ENCODE peak calls at places on chromosomes 4 and X, in six cellular contexts. One of them, this sample, is unnamed.

GRCh38 chrX:69503835-69504625 is at the start of gene NALF2:
- DNase-seq in cardiac muscle cell: peak; percentile 67
- DNase-seq in activated CD4-positive, alpha-beta T cell treated with anti-CD3 and anti-CD28 coated beads, Interleukin-2, amount 50 U/mL, for 4 hours: peak; percentile 8
- DNase-seq in body of pancreas: peak; percentile 62
- DNase-seq in AG09309: no peak
- DNase-seq in NCI-H345: peak; percentile 68
- DNase-seq in this sample: peak; percentile 50

GRCh38 chrX:129597905-129598304 is 56.9 kb downstream of the APLN start:
- DNase-seq in AG09309: no peak
- DNase-seq in body of pancreas: no peak
- DNase-seq in activated CD4-positive, alpha-beta T cell treated with anti-CD3 and anti-CD28 coated beads, Interleukin-2, amount 50 U/mL, for 4 hours: no peak
- DNase-seq in cardiac muscle cell: no peak
- DNase-seq in NCI-H345: no peak
- DNase-seq in this sample: no peak

GRCh38 chrX:148784137-148784536 is 283.7 kb downstream of the AFF2 start:
- DNase-seq in activated CD4-positive, alpha-beta T cell treated with anti-CD3 and anti-CD28 coated beads, Interleukin-2, amount 50 U/mL, for 4 hours: no peak
- DNase-seq in AG09309: no peak
- DNase-seq in body of pancreas: no peak
- DNase-seq in NCI-H345: no peak
- DNase-seq in cardiac muscle cell: no peak
- DNase-seq in this sample: no peak

GRCh38 chr4:15853345-15853744 is 75.2 kb downstream of the CD38 start:
- DNase-seq in body of pancreas: no peak
- DNase-seq in activated CD4-positive, alpha-beta T cell treated with anti-CD3 and anti-CD28 coated beads, Interleukin-2, amount 50 U/mL, for 4 hours: no peak
- DNase-seq in AG09309: no peak
- DNase-seq in cardiac muscle cell: no peak
- DNase-seq in NCI-H345: no peak
- DNase-seq in this sample: no peak

GRCh38 chr4:155305619-155306018 is 71.1 kb downstream of the MAP9 start:
- DNase-seq in cardiac muscle cell: no peak
- DNase-seq in body of pancreas: no peak
- DNase-seq in activated CD4-positive, alpha-beta T cell treated with anti-CD3 and anti-CD28 coated beads, Interleukin-2, amount 50 U/mL, for 4 hours: no peak
- DNase-seq in NCI-H345: no peak
- DNase-seq in AG09309: no peak
- DNase-seq in this sample: no peak

GRCh38 chr4:171639540-171639939 is 173.7 kb upstream of the GALNTL6 start:
- DNase-seq in activated CD4-positive, alpha-beta T cell treated with anti-CD3 and anti-CD28 coated beads, Interleukin-2, amount 50 U/mL, for 4 hours: no peak
- DNase-seq in AG09309: no peak
- DNase-seq in NCI-H345: no peak
- DNase-seq in cardiac muscle cell: no peak
- DNase-seq in body of pancreas: no peak
- DNase-seq in this sample: no peak

GRCh38 chr4:120964596-120964995 is 42.1 kb upstream of the PRDM5 start:
- DNase-seq in cardiac muscle cell: no peak
- DNase-seq in AG09309: no peak
- DNase-seq in activated CD4-positive, alpha-beta T cell treated with anti-CD3 and anti-CD28 coated beads, Interleukin-2, amount 50 U/mL, for 4 hours: no peak
- DNase-seq in NCI-H345: no peak
- DNase-seq in body of pancreas: no peak
- DNase-seq in this sample: no peak

GRCh38 chr4:168273838-168274237 is 44.7 kb downstream of the DDX60 start:
- DNase-seq in cardiac muscle cell: no peak
- DNase-seq in NCI-H345: no peak
- DNase-seq in AG09309: no peak
- DNase-seq in body of pancreas: no peak
- DNase-seq in activated CD4-positive, alpha-beta T cell treated with anti-CD3 and anti-CD28 coated beads, Interleukin-2, amount 50 U/mL, for 4 hours: no peak
- DNase-seq in this sample: no peak

GRCh38 chr4:115274545-115274944 is 161.1 kb upstream of the NDST4 start:
- DNase-seq in activated CD4-positive, alpha-beta T cell treated with anti-CD3 and anti-CD28 coated beads, Interleukin-2, amount 50 U/mL, for 4 hours: no peak
- DNase-seq in body of pancreas: no peak
- DNase-seq in NCI-H345: no peak
- DNase-seq in cardiac muscle cell: no peak
- DNase-seq in AG09309: no peak
- DNase-seq in this sample: peak; percentile 11

GRCh38 chrX:129823115-129823514 is 20.6 kb downstream of the ZDHHC9 start:
- DNase-seq in NCI-H345: peak; percentile 2
- DNase-seq in cardiac muscle cell: peak; percentile 65
- DNase-seq in AG09309: no peak
- DNase-seq in body of pancreas: no peak
- DNase-seq in activated CD4-positive, alpha-beta T cell treated with anti-CD3 and anti-CD28 coated beads, Interleukin-2, amount 50 U/mL, for 4 hours: peak; percentile 44
- DNase-seq in this sample: peak; percentile 2

GRCh38 chr4:26264109-26264508 is 56.7 kb upstream of the RBPJ start:
- DNase-seq in AG09309: no peak
- DNase-seq in body of pancreas: no peak
- DNase-seq in cardiac muscle cell: no peak
- DNase-seq in NCI-H345: no peak
- DNase-seq in activated CD4-positive, alpha-beta T cell treated with anti-CD3 and anti-CD28 coated beads, Interleukin-2, amount 50 U/mL, for 4 hours: no peak
- DNase-seq in this sample: no peak

GRCh38 chrX:46573331-46573895 is at the start of gene CHST7:
- DNase-seq in NCI-H345: peak; percentile 78
- DNase-seq in AG09309: no peak
- DNase-seq in body of pancreas: peak; percentile 31
- DNase-seq in activated CD4-positive, alpha-beta T cell treated with anti-CD3 and anti-CD28 coated beads, Interleukin-2, amount 50 U/mL, for 4 hours: peak; percentile 57
- DNase-seq in cardiac muscle cell: peak; percentile 79
- DNase-seq in this sample: peak; percentile 69

GRCh38 chrX:106752101-106752678 is 25.7 kb downstream of the RNF128 start:
- DNase-seq in body of pancreas: no peak
- DNase-seq in NCI-H345: no peak
- DNase-seq in activated CD4-positive, alpha-beta T cell treated with anti-CD3 and anti-CD28 coated beads, Interleukin-2, amount 50 U/mL, for 4 hours: no peak
- DNase-seq in AG09309: no peak
- DNase-seq in cardiac muscle cell: peak; percentile 10
- DNase-seq in this sample: no peak

GRCh38 chrX:41695464-41695863 is 6.7 kb downstream of the GPR34 start:
- DNase-seq in cardiac muscle cell: no peak
- DNase-seq in AG09309: no peak
- DNase-seq in NCI-H345: no peak
- DNase-seq in body of pancreas: no peak
- DNase-seq in activated CD4-positive, alpha-beta T cell treated with anti-CD3 and anti-CD28 coated beads, Interleukin-2, amount 50 U/mL, for 4 hours: no peak
- DNase-seq in this sample: no peak

GRCh38 chrX:154378059-154378798 is 866 bp upstream of the EMD start:
- DNase-seq in AG09309: no peak
- DNase-seq in cardiac muscle cell: peak; percentile 67
- DNase-seq in NCI-H345: peak; percentile 55
- DNase-seq in body of pancreas: peak; percentile 67
- DNase-seq in activated CD4-positive, alpha-beta T cell treated with anti-CD3 and anti-CD28 coated beads, Interleukin-2, amount 50 U/mL, for 4 hours: no peak
- DNase-seq in this sample: no peak

GRCh38 chr4:58600290-58600689 is 1490.1 kb upstream of the IGFBP7 start:
- DNase-seq in NCI-H345: no peak
- DNase-seq in activated CD4-positive, alpha-beta T cell treated with anti-CD3 and anti-CD28 coated beads, Interleukin-2, amount 50 U/mL, for 4 hours: no peak
- DNase-seq in cardiac muscle cell: no peak
- DNase-seq in body of pancreas: no peak
- DNase-seq in AG09309: no peak
- DNase-seq in this sample: no peak

GRCh38 chr4:14562901-14563300 is 439.4 kb upstream of the CPEB2 start:
- DNase-seq in AG09309: no peak
- DNase-seq in NCI-H345: no peak
- DNase-seq in body of pancreas: no peak
- DNase-seq in cardiac muscle cell: no peak
- DNase-seq in activated CD4-positive, alpha-beta T cell treated with anti-CD3 and anti-CD28 coated beads, Interleukin-2, amount 50 U/mL, for 4 hours: no peak
- DNase-seq in this sample: no peak

GRCh38 chrX:3232262-3232950 is 114.0 kb downstream of the MXRA5 start:
- DNase-seq in AG09309: no peak
- DNase-seq in cardiac muscle cell: peak; percentile 15
- DNase-seq in activated CD4-positive, alpha-beta T cell treated with anti-CD3 and anti-CD28 coated beads, Interleukin-2, amount 50 U/mL, for 4 hours: no peak
- DNase-seq in body of pancreas: no peak
- DNase-seq in NCI-H345: no peak
- DNase-seq in this sample: no peak

GRCh38 chr4:76377922-76378321 is 43.0 kb downstream of the CCDC158 start:
- DNase-seq in activated CD4-positive, alpha-beta T cell treated with anti-CD3 and anti-CD28 coated beads, Interleukin-2, amount 50 U/mL, for 4 hours: peak; percentile 20
- DNase-seq in NCI-H345: peak; percentile 3
- DNase-seq in body of pancreas: peak; percentile 48
- DNase-seq in cardiac muscle cell: peak; percentile 74
- DNase-seq in AG09309: no peak
- DNase-seq in this sample: no peak

GRCh38 chrX:13101439-13102139 is 57.2 kb upstream of the FAM9C start:
- DNase-seq in activated CD4-positive, alpha-beta T cell treated with anti-CD3 and anti-CD28 coated beads, Interleukin-2, amount 50 U/mL, for 4 hours: peak; percentile 52
- DNase-seq in cardiac muscle cell: peak; percentile 84
- DNase-seq in NCI-H345: no peak
- DNase-seq in AG09309: no peak
- DNase-seq in body of pancreas: peak; percentile 64
- DNase-seq in this sample: peak; percentile 18

GRCh38 chr4:128560754-128561495 is 248.6 kb upstream of the JADE1 start:
- DNase-seq in NCI-H345: no peak
- DNase-seq in cardiac muscle cell: no peak
- DNase-seq in body of pancreas: no peak
- DNase-seq in activated CD4-positive, alpha-beta T cell treated with anti-CD3 and anti-CD28 coated beads, Interleukin-2, amount 50 U/mL, for 4 hours: no peak
- DNase-seq in AG09309: no peak
- DNase-seq in this sample: no peak

GRCh38 chr4:137749466-137749865 is 217.2 kb upstream of the PCDH18 start:
- DNase-seq in body of pancreas: no peak
- DNase-seq in NCI-H345: no peak
- DNase-seq in cardiac muscle cell: peak; percentile 69
- DNase-seq in AG09309: no peak
- DNase-seq in activated CD4-positive, alpha-beta T cell treated with anti-CD3 and anti-CD28 coated beads, Interleukin-2, amount 50 U/mL, for 4 hours: no peak
- DNase-seq in this sample: no peak

GRCh38 chr4:55180980-55181379 is 55.6 kb upstream of the KDR start:
- DNase-seq in AG09309: no peak
- DNase-seq in NCI-H345: no peak
- DNase-seq in cardiac muscle cell: no peak
- DNase-seq in activated CD4-positive, alpha-beta T cell treated with anti-CD3 and anti-CD28 coated beads, Interleukin-2, amount 50 U/mL, for 4 hours: no peak
- DNase-seq in body of pancreas: no peak
- DNase-seq in this sample: no peak

GRCh38 chr4:48015216-48015615 is 1.3 kb downstream of the CNGA1 start:
- DNase-seq in body of pancreas: no peak
- DNase-seq in cardiac muscle cell: no peak
- DNase-seq in activated CD4-positive, alpha-beta T cell treated with anti-CD3 and anti-CD28 coated beads, Interleukin-2, amount 50 U/mL, for 4 hours: no peak
- DNase-seq in NCI-H345: no peak
- DNase-seq in AG09309: no peak
- DNase-seq in this sample: no peak

GRCh38 chr4:144280688-144281087 is 140.2 kb upstream of the GYPA start:
- DNase-seq in activated CD4-positive, alpha-beta T cell treated with anti-CD3 and anti-CD28 coated beads, Interleukin-2, amount 50 U/mL, for 4 hours: no peak
- DNase-seq in cardiac muscle cell: no peak
- DNase-seq in NCI-H345: no peak
- DNase-seq in body of pancreas: no peak
- DNase-seq in AG09309: no peak
- DNase-seq in this sample: no peak

GRCh38 chrX:107571296-107571998 is 56.9 kb upstream of the PRPS1 start:
- DNase-seq in NCI-H345: no peak
- DNase-seq in activated CD4-positive, alpha-beta T cell treated with anti-CD3 and anti-CD28 coated beads, Interleukin-2, amount 50 U/mL, for 4 hours: no peak
- DNase-seq in body of pancreas: no peak
- DNase-seq in AG09309: peak; percentile 65
- DNase-seq in cardiac muscle cell: peak; percentile 77
- DNase-seq in this sample: no peak

GRCh38 chr4:109424093-109424818 is 9.4 kb upstream of the SEC24B start:
- DNase-seq in NCI-H345: no peak
- DNase-seq in AG09309: no peak
- DNase-seq in body of pancreas: no peak
- DNase-seq in cardiac muscle cell: no peak
- DNase-seq in activated CD4-positive, alpha-beta T cell treated with anti-CD3 and anti-CD28 coated beads, Interleukin-2, amount 50 U/mL, for 4 hours: no peak
- DNase-seq in this sample: no peak

GRCh38 chr4:92445127-92445526 is 141.4 kb downstream of the GRID2 start:
- DNase-seq in cardiac muscle cell: no peak
- DNase-seq in body of pancreas: no peak
- DNase-seq in NCI-H345: no peak
- DNase-seq in activated CD4-positive, alpha-beta T cell treated with anti-CD3 and anti-CD28 coated beads, Interleukin-2, amount 50 U/mL, for 4 hours: no peak
- DNase-seq in AG09309: no peak
- DNase-seq in this sample: no peak

GRCh38 chr4:152206185-152206584 is 329.7 kb downstream of the FBXW7 start:
- DNase-seq in activated CD4-positive, alpha-beta T cell treated with anti-CD3 and anti-CD28 coated beads, Interleukin-2, amount 50 U/mL, for 4 hours: no peak
- DNase-seq in NCI-H345: peak; percentile 14
- DNase-seq in body of pancreas: no peak
- DNase-seq in AG09309: no peak
- DNase-seq in cardiac muscle cell: peak; percentile 14
- DNase-seq in this sample: no peak

GRCh38 chr4:168200685-168201084 is 108.3 kb downstream of the ANXA10 start:
- DNase-seq in NCI-H345: no peak
- DNase-seq in AG09309: no peak
- DNase-seq in cardiac muscle cell: no peak
- DNase-seq in body of pancreas: no peak
- DNase-seq in activated CD4-positive, alpha-beta T cell treated with anti-CD3 and anti-CD28 coated beads, Interleukin-2, amount 50 U/mL, for 4 hours: no peak
- DNase-seq in this sample: peak; percentile 19

GRCh38 chrX:18288716-18289115 is 65.8 kb downstream of the SCML2 start:
- DNase-seq in body of pancreas: no peak
- DNase-seq in cardiac muscle cell: no peak
- DNase-seq in AG09309: no peak
- DNase-seq in NCI-H345: no peak
- DNase-seq in activated CD4-positive, alpha-beta T cell treated with anti-CD3 and anti-CD28 coated beads, Interleukin-2, amount 50 U/mL, for 4 hours: no peak
- DNase-seq in this sample: no peak

GRCh38 chr4:89331197-89331596 is 23.6 kb upstream of the GPRIN3 start:
- DNase-seq in body of pancreas: no peak
- DNase-seq in cardiac muscle cell: no peak
- DNase-seq in activated CD4-positive, alpha-beta T cell treated with anti-CD3 and anti-CD28 coated beads, Interleukin-2, amount 50 U/mL, for 4 hours: no peak
- DNase-seq in NCI-H345: no peak
- DNase-seq in AG09309: no peak
- DNase-seq in this sample: no peak

This sample was measured in NCI-H748 treated with DMSO at 0.1 percent for 48 hours.